ENCODE peak calls at places on chromosomes 11 and 22, in ten cellular contexts. One of them, this sample, is unnamed.

GRCh38 chr11:114058026-114058706 is 1.3 kb upstream of the ZBTB16 start:
- DNase-seq in stomach: no peak
- DNase-seq in body of pancreas: peak; percentile 45
- DNase-seq in right atrium auricular region: no peak
- DNase-seq in iPS DF 6.9: no peak
- DNase-seq in CD8-positive, alpha-beta T cell: no peak
- DNase-seq in aorta: peak; percentile 89
- DNase-seq in neural progenitor cell: peak; percentile 65
- DNase-seq in thoracic aorta: no peak
- DNase-seq in ovary: peak; percentile 57
- DNase-seq in this sample: no peak

GRCh38 chr11:116586392-116586791 is 186.4 kb downstream of the BUD13 start:
- DNase-seq in ovary: no peak
- DNase-seq in right atrium auricular region: no peak
- DNase-seq in CD8-positive, alpha-beta T cell: no peak
- DNase-seq in neural progenitor cell: no peak
- DNase-seq in thoracic aorta: no peak
- DNase-seq in aorta: no peak
- DNase-seq in stomach: no peak
- DNase-seq in body of pancreas: no peak
- DNase-seq in iPS DF 6.9: no peak
- DNase-seq in this sample: no peak

GRCh38 chr11:135002236-135002635 is 590.2 kb upstream of the B3GAT1 start:
- DNase-seq in thoracic aorta: no peak
- DNase-seq in body of pancreas: no peak
- DNase-seq in right atrium auricular region: no peak
- DNase-seq in iPS DF 6.9: no peak
- DNase-seq in stomach: no peak
- DNase-seq in ovary: no peak
- DNase-seq in aorta: no peak
- DNase-seq in neural progenitor cell: no peak
- DNase-seq in CD8-positive, alpha-beta T cell: no peak
- DNase-seq in this sample: no peak

GRCh38 chr11:79438631-79439429 is 2.0 kb downstream of the TENM4 start:
- DNase-seq in CD8-positive, alpha-beta T cell: no peak
- DNase-seq in stomach: no peak
- DNase-seq in body of pancreas: peak; percentile 13
- DNase-seq in iPS DF 6.9: no peak
- DNase-seq in thoracic aorta: no peak
- DNase-seq in aorta: no peak
- DNase-seq in neural progenitor cell: peak; percentile 63
- DNase-seq in ovary: peak; percentile 59
- DNase-seq in right atrium auricular region: no peak
- DNase-seq in this sample: no peak

GRCh38 chr11:121453589-121454299 is 977 bp upstream of the SORL1-AS1 start:
- DNase-seq in iPS DF 6.9: no peak
- DNase-seq in stomach: no peak
- DNase-seq in body of pancreas: no peak
- DNase-seq in right atrium auricular region: no peak
- DNase-seq in CD8-positive, alpha-beta T cell: peak; percentile 28
- DNase-seq in thoracic aorta: no peak
- DNase-seq in aorta: no peak
- DNase-seq in neural progenitor cell: no peak
- DNase-seq in ovary: no peak
- DNase-seq in this sample: no peak

GRCh38 chr11:45805305-45806071 is 539 bp downstream of the SLC35C1 start:
- DNase-seq in right atrium auricular region: no peak
- DNase-seq in ovary: peak; percentile 52
- DNase-seq in thoracic aorta: no peak
- DNase-seq in neural progenitor cell: peak; percentile 70
- DNase-seq in iPS DF 6.9: no peak
- DNase-seq in CD8-positive, alpha-beta T cell: no peak
- DNase-seq in aorta: peak; percentile 83
- DNase-seq in stomach: peak; percentile 34
- DNase-seq in body of pancreas: peak; percentile 49
- DNase-seq in this sample: no peak

GRCh38 chr11:64490562-64491216 is 100.3 kb upstream of the SLC22A12 start:
- DNase-seq in thoracic aorta: no peak
- DNase-seq in ovary: no peak
- DNase-seq in right atrium auricular region: no peak
- DNase-seq in body of pancreas: no peak
- DNase-seq in neural progenitor cell: no peak
- DNase-seq in CD8-positive, alpha-beta T cell: peak; percentile 16
- DNase-seq in aorta: no peak
- DNase-seq in iPS DF 6.9: no peak
- DNase-seq in stomach: no peak
- DNase-seq in this sample: no peak

GRCh38 chr22:40951795-40952602 is 821 bp downstream of the RBX1 start:
- DNase-seq in ovary: no peak
- DNase-seq in iPS DF 6.9: no peak
- DNase-seq in aorta: no peak
- DNase-seq in neural progenitor cell: no peak
- DNase-seq in stomach: no peak
- DNase-seq in CD8-positive, alpha-beta T cell: no peak
- DNase-seq in body of pancreas: no peak
- DNase-seq in thoracic aorta: no peak
- DNase-seq in right atrium auricular region: no peak
- DNase-seq in this sample: no peak

GRCh38 chr22:31680764-31681624 is 19.0 kb upstream of the PISD start:
- DNase-seq in thoracic aorta: no peak
- DNase-seq in neural progenitor cell: no peak
- DNase-seq in aorta: peak; percentile 3
- DNase-seq in stomach: no peak
- DNase-seq in ovary: no peak
- DNase-seq in body of pancreas: peak; percentile 14
- DNase-seq in right atrium auricular region: no peak
- DNase-seq in iPS DF 6.9: no peak
- DNase-seq in CD8-positive, alpha-beta T cell: no peak
- DNase-seq in this sample: no peak

DNA sequence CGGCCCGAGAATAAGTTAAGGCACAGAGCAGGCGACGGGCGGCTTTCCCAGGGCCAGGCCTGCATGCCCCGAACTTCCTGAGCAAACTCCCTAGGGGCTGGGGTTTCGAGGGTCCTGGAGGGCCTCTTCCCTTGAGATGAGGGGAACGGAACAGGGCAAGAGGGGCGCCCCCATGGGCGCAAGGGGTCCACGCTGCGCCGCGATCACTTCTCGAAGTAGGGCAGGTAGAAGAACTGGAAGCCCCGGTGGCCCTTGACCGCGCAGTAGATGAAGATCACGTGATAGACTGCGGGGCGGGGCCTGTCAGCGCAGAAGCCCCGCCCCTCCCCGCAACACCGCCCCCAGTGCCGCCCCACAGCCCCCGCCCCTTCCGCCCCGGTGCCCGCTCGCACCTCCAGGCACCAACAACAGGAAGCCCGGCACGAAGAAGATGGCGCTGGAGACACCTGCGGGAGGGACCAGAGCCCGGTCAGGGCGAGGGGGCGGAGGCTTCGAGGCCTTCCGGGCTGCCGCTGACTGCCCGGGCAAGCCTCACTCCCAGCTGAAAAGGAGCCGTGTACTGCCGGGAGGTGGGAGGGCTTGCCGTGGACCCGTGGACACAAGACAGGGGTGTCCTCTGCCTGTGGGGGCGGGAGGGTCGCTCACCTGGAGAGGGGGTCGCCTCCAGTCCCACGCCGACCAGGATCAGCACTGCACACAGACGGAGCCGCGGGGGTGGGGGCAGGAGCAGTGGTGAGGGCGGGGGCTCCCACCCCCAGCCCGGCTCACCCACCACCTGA is 4.5 kb downstream of the TMEM134 start:
- DNase-seq in aorta: peak; percentile 95
- DNase-seq in neural progenitor cell: peak; percentile 90
- DNase-seq in iPS DF 6.9: peak; percentile 47
- DNase-seq in CD8-positive, alpha-beta T cell: peak; percentile 92
- DNase-seq in right atrium auricular region: peak; percentile 75
- DNase-seq in body of pancreas: peak; percentile 94
- DNase-seq in ovary: peak; percentile 85
- DNase-seq in stomach: peak; percentile 94
- DNase-seq in thoracic aorta: peak; percentile 45
- DNase-seq in this sample: peak; percentile 92
- H3K4me1 ChIP-seq in aorta: no peaks in the 10 kb centered on the region
- H3K4me1 ChIP-seq in neural progenitor cell: peaks cover 6% of the 10 kb centered on the region
- H3K4me1 ChIP-seq in iPS DF 6.9: no peaks in the 10 kb centered on the region
- H3K4me1 ChIP-seq in CD8-positive, alpha-beta T cell: peaks cover 42% of the 10 kb centered on the region
- H3K4me1 ChIP-seq in right atrium auricular region: peaks cover 38% of the 10 kb centered on the region
- H3K4me1 ChIP-seq in body of pancreas: peaks cover 53% of the 10 kb centered on the region
- H3K4me1 ChIP-seq in ovary: peaks cover 7% of the 10 kb centered on the region
- H3K4me1 ChIP-seq in stomach: peaks cover 52% of the 10 kb centered on the region
- H3K4me1 ChIP-seq in thoracic aorta: peaks cover 40% of the 10 kb centered on the region
- H3K4me1 ChIP-seq in this sample: peaks cover 42% of the 10 kb centered on the region

GRCh38 chr11:85423794-85424193 is 203.3 kb downstream of the DLG2 start:
- DNase-seq in stomach: no peak
- DNase-seq in body of pancreas: no peak
- DNase-seq in CD8-positive, alpha-beta T cell: no peak
- DNase-seq in thoracic aorta: no peak
- DNase-seq in aorta: no peak
- DNase-seq in iPS DF 6.9: no peak
- DNase-seq in right atrium auricular region: no peak
- DNase-seq in neural progenitor cell: no peak
- DNase-seq in ovary: no peak
- DNase-seq in this sample: no peak

DNA sequence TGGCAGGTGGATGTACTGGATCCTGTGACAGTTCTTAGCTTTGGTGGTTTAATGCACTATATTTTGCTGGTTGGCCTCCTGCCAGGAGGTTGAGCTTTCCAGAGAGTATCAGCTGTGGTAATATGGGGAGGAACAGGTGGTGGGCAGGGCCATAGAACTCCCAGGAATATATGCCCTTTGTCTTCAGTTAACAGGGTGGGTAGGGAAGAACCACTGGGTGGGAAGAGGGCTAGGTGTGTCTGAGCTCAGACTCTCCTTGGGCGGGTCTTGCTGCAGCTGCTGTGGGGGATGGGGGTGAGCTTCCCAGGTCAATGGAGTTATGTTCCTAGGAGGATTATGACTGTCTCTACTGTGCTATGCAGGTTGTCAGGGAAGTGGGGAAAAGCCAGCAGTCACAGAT is 203.8 kb downstream of the DLG2 start:
- DNase-seq in right atrium auricular region: no peak
- DNase-seq in aorta: no peak
- DNase-seq in iPS DF 6.9: no peak
- DNase-seq in ovary: no peak
- DNase-seq in thoracic aorta: no peak
- DNase-seq in stomach: no peak
- DNase-seq in CD8-positive, alpha-beta T cell: no peak
- DNase-seq in neural progenitor cell: no peak
- DNase-seq in body of pancreas: no peak
- DNase-seq in this sample: no peak
- H3K27ac ChIP-seq in right atrium auricular region: no peak overlapping the region
- H3K27ac ChIP-seq in aorta: no peak overlapping the region
- H3K27ac ChIP-seq in iPS DF 6.9: no peak overlapping the region
- H3K27ac ChIP-seq in ovary: no peak overlapping the region
- H3K27ac ChIP-seq in thoracic aorta: no peak overlapping the region
- H3K27ac ChIP-seq in stomach: no peak overlapping the region
- H3K27ac ChIP-seq in CD8-positive, alpha-beta T cell: no peak overlapping the region
- H3K27ac ChIP-seq in neural progenitor cell: no peak overlapping the region
- H3K27ac ChIP-seq in body of pancreas: no peak overlapping the region
- H3K27ac ChIP-seq in this sample: no peak overlapping the region

GRCh38 chr22:26609287-26609686 is 8.5 kb downstream of the CRYBB1 start:
- DNase-seq in iPS DF 6.9: no peak
- DNase-seq in body of pancreas: no peak
- DNase-seq in ovary: no peak
- DNase-seq in neural progenitor cell: no peak
- DNase-seq in CD8-positive, alpha-beta T cell: no peak
- DNase-seq in aorta: no peak
- DNase-seq in stomach: no peak
- DNase-seq in right atrium auricular region: no peak
- DNase-seq in thoracic aorta: no peak
- DNase-seq in this sample: no peak
- H3K27me3 ChIP-seq in iPS DF 6.9: peaks cover 8% of the 10 kb centered on the region
- H3K27me3 ChIP-seq in body of pancreas: no peaks in the 10 kb centered on the region
- H3K27me3 ChIP-seq in ovary: no peaks in the 10 kb centered on the region
- H3K27me3 ChIP-seq in neural progenitor cell: peaks cover 22% of the 10 kb centered on the region
- H3K27me3 ChIP-seq in CD8-positive, alpha-beta T cell: no peaks in the 10 kb centered on the region
- H3K27me3 ChIP-seq in aorta: no peaks in the 10 kb centered on the region
- H3K27me3 ChIP-seq in stomach: peaks cover 19% of the 10 kb centered on the region
- H3K27me3 ChIP-seq in right atrium auricular region: no peaks in the 10 kb centered on the region
- H3K27me3 ChIP-seq in thoracic aorta: no peaks in the 10 kb centered on the region
- H3K27me3 ChIP-seq in this sample: no peaks in the 10 kb centered on the region

DNA sequence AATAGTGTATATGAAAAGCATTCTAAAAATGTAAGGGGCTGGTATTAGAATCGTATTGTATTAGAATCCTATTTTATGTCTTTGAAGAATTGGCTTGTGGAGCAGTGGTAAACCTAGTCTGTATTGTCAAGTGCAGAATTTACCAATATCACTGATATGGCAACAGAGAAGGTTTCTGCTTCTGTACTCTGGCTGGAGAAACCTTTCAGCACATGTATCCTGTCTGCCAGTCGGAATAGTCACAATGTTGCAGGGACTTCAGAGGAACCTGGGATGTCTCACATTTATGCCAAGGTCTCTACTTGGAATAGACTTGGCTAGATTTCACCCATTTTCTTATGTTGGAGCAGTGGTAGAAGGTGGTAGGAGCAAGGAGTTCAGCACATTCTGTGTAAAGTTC is 4.4 kb downstream of the MTMR3 start:
- DNase-seq in stomach: no peak
- DNase-seq in body of pancreas: no peak
- DNase-seq in CD8-positive, alpha-beta T cell: no peak
- DNase-seq in right atrium auricular region: no peak
- DNase-seq in aorta: no peak
- DNase-seq in thoracic aorta: no peak
- DNase-seq in neural progenitor cell: no peak
- DNase-seq in iPS DF 6.9: no peak
- DNase-seq in ovary: no peak
- DNase-seq in this sample: no peak
- H3K4me1 ChIP-seq in stomach: peaks cover 77% of the 10 kb centered on the region
- H3K4me1 ChIP-seq in body of pancreas: peaks cover 40% of the 10 kb centered on the region
- H3K4me1 ChIP-seq in CD8-positive, alpha-beta T cell: peaks cover 22% of the 10 kb centered on the region
- H3K4me1 ChIP-seq in right atrium auricular region: peaks cover 53% of the 10 kb centered on the region
- H3K4me1 ChIP-seq in aorta: peaks cover 2% of the 10 kb centered on the region
- H3K4me1 ChIP-seq in thoracic aorta: peaks cover 39% of the 10 kb centered on the region
- H3K4me1 ChIP-seq in neural progenitor cell: peaks cover 8% of the 10 kb centered on the region
- H3K4me1 ChIP-seq in iPS DF 6.9: no peaks in the 10 kb centered on the region
- H3K4me1 ChIP-seq in ovary: peaks cover 18% of the 10 kb centered on the region
- H3K4me1 ChIP-seq in this sample: peaks cover 7% of the 10 kb centered on the region

GRCh38 chr11:68160100-68160695 is 39.0 kb upstream of the CHKA start:
- DNase-seq in neural progenitor cell: peak; percentile 25
- DNase-seq in body of pancreas: no peak
- DNase-seq in iPS DF 6.9: no peak
- DNase-seq in right atrium auricular region: no peak
- DNase-seq in thoracic aorta: no peak
- DNase-seq in stomach: no peak
- DNase-seq in aorta: no peak
- DNase-seq in CD8-positive, alpha-beta T cell: no peak
- DNase-seq in ovary: no peak
- DNase-seq in this sample: no peak
- H3K27ac ChIP-seq in neural progenitor cell: peak overlapping the region; percentile 64
- H3K27ac ChIP-seq in body of pancreas: peak overlapping the region; percentile 7
- H3K27ac ChIP-seq in iPS DF 6.9: no peak overlapping the region
- H3K27ac ChIP-seq in right atrium auricular region: no peak overlapping the region
- H3K27ac ChIP-seq in thoracic aorta: no peak overlapping the region
- H3K27ac ChIP-seq in stomach: peak overlapping the region; percentile 45
- H3K27ac ChIP-seq in aorta: no peak overlapping the region
- H3K27ac ChIP-seq in CD8-positive, alpha-beta T cell: no peak overlapping the region
- H3K27ac ChIP-seq in ovary: no peak overlapping the region
- H3K27ac ChIP-seq in this sample: no peak overlapping the region

DNA sequence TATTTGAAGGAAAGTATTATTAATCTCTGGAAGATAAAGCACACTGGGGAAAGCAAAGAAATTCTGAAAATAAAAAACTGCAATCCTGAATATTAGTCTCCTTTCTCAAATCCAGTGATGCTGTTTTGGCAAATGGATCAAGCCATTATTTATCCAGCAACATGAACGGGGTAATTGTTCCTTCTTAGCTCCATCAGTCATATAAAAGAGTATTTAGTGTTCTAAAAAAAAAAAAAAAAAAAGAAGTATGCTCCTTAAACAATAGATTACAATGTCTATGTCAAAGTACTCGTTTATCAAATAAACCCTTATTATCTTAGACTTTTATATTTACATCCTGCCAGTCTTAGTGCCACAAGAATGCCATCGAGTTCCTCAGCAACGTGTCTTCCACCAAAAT is 1.3 kb downstream of the RDX start:
- DNase-seq in CD8-positive, alpha-beta T cell: no peak
- DNase-seq in iPS DF 6.9: no peak
- DNase-seq in body of pancreas: no peak
- DNase-seq in right atrium auricular region: no peak
- DNase-seq in ovary: no peak
- DNase-seq in aorta: no peak
- DNase-seq in stomach: no peak
- DNase-seq in neural progenitor cell: no peak
- DNase-seq in thoracic aorta: no peak
- DNase-seq in this sample: no peak
- H3K27me3 ChIP-seq in CD8-positive, alpha-beta T cell: no peaks in the 10 kb centered on the region
- H3K27me3 ChIP-seq in iPS DF 6.9: no peaks in the 10 kb centered on the region
- H3K27me3 ChIP-seq in body of pancreas: no peaks in the 10 kb centered on the region
- H3K27me3 ChIP-seq in right atrium auricular region: no peaks in the 10 kb centered on the region
- H3K27me3 ChIP-seq in ovary: no peaks in the 10 kb centered on the region
- H3K27me3 ChIP-seq in aorta: no peaks in the 10 kb centered on the region
- H3K27me3 ChIP-seq in stomach: no peaks in the 10 kb centered on the region
- H3K27me3 ChIP-seq in neural progenitor cell: no peaks in the 10 kb centered on the region
- H3K27me3 ChIP-seq in thoracic aorta: no peaks in the 10 kb centered on the region
- H3K27me3 ChIP-seq in this sample: no peaks in the 10 kb centered on the region

This sample was measured in effector memory CD4-positive, alpha-beta T cell.